ENCODE peak calls at places on chromosome 2, in nine cellular contexts. V, E, C, A, F, K, Y, D and R are unnamed samples.

GRCh38 chr2:120293991-120294329 is 41.3 kb downstream of the RALB start:
- DNase-seq in V (no peak), E (no peak), C (no peak), D (no peak), A (no peak), F (no peak), K (no peak), Y (no peak), R (no peak)

GRCh38 chr2:33441235-33441810 is 35.1 kb upstream of the RASGRP3 start:
- DNase-seq in E (peak), F (no peak), K (peak), C (no peak), Y (peak), V (no peak), D (peak), A (peak), R (peak)

GRCh38 chr2:1802469-1803216 is 58.3 kb upstream of the PXDN start:
- DNase-seq in D (no peak), A (no peak), K (no peak), C (peak), V (no peak), Y (no peak), E (no peak), F (no peak), R (no peak)

GRCh38 chr2:55419236-55419513 is 481 bp downstream of the CCDC88A start:
- DNase-seq in Y (no peak), E (peak), A (peak), D (no peak), F (peak), C (peak), V (no peak), K (no peak), R (peak)

GRCh38 chr2:97659256-97660043 is 4.4 kb downstream of the ACTR1B start:
- DNase-seq in F (no peak), A (no peak), V (no peak), Y (no peak), E (no peak), C (no peak), D (no peak), K (no peak), R (no peak)

GRCh38 chr2:66477125-66477842 is 42.4 kb downstream of the MEIS1 start:
- DNase-seq in D (no peak), C (no peak), F (no peak), V (no peak), E (no peak), Y (no peak), K (no peak), A (no peak), R (no peak)

GRCh38 chr2:8247905-8248622 is 433.8 kb upstream of the ID2 start:
- DNase-seq in E (no peak), A (peak), F (no peak), C (no peak), V (no peak), Y (no peak), K (no peak), D (no peak), R (no peak)

GRCh38 chr2:24785704-24786321 is 7.4 kb downstream of the PTRHD1 start:
- DNase-seq in F (no peak), V (peak), E (no peak), Y (no peak), A (no peak), D (no peak), K (no peak), C (no peak), R (no peak)

GRCh38 chr2:56522605-56523089 is 338.9 kb downstream of the CCDC85A start:
- DNase-seq in V (no peak), D (no peak), C (no peak), F (peak), A (peak), Y (no peak), K (no peak), E (no peak), R (no peak)

GRCh38 chr2:96760986-96761832 is 507 bp downstream of the CNNM4 start:
- DNase-seq in A (no peak), C (peak), D (no peak), Y (peak), K (no peak), E (no peak), F (peak), V (peak), R (peak)

GRCh38 chr2:108911807-108912628 is 77.0 kb downstream of the EDAR start:
- DNase-seq in D (no peak), K (no peak), V (peak), Y (no peak), A (no peak), E (no peak), F (no peak), C (peak), R (no peak)

DNA sequence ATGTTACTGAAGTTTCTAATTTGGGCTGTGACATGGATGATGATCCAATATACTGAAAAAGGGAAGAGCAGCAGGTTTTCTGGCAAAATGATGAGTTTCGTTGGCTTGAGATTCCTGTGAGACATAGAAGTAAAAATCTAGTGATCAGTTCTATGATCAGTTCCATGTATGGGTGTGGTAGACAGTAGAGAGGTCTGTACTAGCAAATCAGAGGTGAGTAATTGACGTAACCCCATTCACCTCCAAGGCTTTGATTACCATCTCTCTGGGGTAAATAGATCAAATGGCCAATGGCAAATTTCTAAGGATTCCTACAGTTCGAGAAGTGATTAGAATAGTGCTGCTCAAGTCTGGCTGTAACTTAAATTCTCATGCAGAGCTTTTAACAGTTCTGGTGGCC is 6.4 kb downstream of the ITGA4 start:
- DNase-seq in D (no peak), K (no peak), E (no peak), V (no peak), Y (no peak), C (no peak), A (no peak), F (no peak), R (no peak)
- TF ChIP-seq POLR2A in D (no peak), K (no peak), E (no peak), V (no peak), Y (no peak), C (no peak), A (no peak), F (no peak), R (no peak)

GRCh38 chr2:143698350-143698749 is 569.1 kb downstream of the ARHGAP15 start:
- DNase-seq in D (no peak), K (no peak), A (no peak), Y (no peak), V (no peak), C (no peak), F (no peak), E (no peak), R (no peak)
- H3K27ac ChIP-seq in D (no peak), K (no peak), A (no peak), Y (no peak), V (no peak), C (no peak), F (no peak), E (no peak), R (no peak)

GRCh38 chr2:164898475-164898874 is 56.9 kb downstream of the SLC38A11 start:
- DNase-seq in A (no peak), V (no peak), K (no peak), D (no peak), C (no peak), E (no peak), F (no peak), Y (no peak), R (no peak)
- TF ChIP-seq POLR2A in A (no peak), V (no peak), K (no peak), D (no peak), C (no peak), E (no peak), F (no peak), Y (no peak), R (no peak)

DNA sequence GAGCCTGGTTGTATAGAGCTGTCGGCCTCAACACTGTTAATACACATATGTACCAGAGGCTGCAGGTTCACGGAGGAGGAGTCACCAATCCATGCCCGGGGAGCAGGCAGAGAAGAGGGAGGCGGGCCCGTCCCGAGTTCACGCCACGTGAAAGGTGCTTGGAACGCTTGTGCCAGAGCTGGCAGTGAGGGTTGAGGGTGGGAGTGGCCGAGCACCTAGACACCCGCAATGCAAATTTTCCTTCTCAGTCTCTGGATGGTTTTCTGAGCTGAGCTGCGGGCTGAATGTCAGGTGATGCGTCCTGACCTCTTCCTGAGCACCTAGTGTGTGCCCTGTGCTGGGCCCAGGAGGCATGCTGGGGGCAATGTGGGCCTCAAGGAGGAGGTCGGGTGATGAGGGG is 52.2 kb downstream of the ODC1 start:
- DNase-seq in V (peak), C (peak), Y (no peak), A (no peak), K (no peak), D (no peak), F (no peak), E (no peak), R (no peak)
- H3K27ac ChIP-seq in V (no peak), C (no peak), Y (no peak), A (no peak), K (no peak), D (no peak), F (no peak), E (no peak), R (no peak)

DNA sequence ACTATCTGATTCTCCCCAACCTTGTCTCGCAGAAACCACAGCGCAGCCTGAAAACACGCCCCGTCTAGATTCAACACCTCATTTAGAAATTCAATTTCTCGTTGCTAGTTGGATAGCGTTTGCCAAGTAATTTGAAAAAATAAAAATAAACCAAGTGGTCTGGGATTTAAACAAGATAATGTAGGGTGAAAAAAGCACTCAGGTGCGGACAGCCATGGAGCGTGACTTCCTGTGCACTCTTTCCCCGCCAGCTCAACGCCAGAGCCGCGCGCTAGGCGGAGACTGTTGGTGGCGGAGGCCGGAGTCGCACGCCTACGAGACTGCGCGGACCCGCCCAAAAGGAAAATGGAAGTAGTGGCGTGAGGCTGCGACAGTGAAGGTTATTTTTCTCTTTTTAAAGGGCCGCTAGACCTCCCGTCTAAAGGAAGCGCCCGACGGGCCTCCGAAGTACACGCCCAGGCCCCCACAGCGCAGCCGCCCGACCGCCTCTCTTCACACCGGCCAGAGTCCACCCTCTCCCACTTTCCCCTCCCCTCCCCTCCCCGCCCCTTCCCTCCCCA is 584 bp upstream of the CCNT2 start:
- DNase-seq in F (peak), D (no peak), Y (peak), K (no peak), A (no peak), V (peak), C (peak), E (peak), R (no peak)
- TF ChIP-seq POLR2A in F (peak), D (peak), Y (peak), K (peak), A (peak), V (peak), C (peak), E (peak), R (peak)